ENCODE peak calls at places on chromosomes 4 and X, in seven cellular contexts. V is IMR-90, S is GM23338, N is sigmoid colon, P is left ventricle myocardium inferior, T is tibial artery, Z is colonic mucosa. C is an unnamed sample.

GRCh38 chr4:125243835-125244397 is 70.8 kb upstream of the FAT4 start:
- DNase-seq in V (peak; percentile 12), S (peak; percentile 8), N (no peak), P (no peak), T (no peak), Z (no peak), C (no peak)

GRCh38 chr4:168071304-168071703 is 21.0 kb upstream of the ANXA10 start:
- DNase-seq in V (no peak), S (no peak), N (no peak), P (no peak), T (no peak), Z (no peak), C (no peak)

GRCh38 chr4:156968479-156968984 is 3.1 kb downstream of the PDGFC start:
- DNase-seq in V (peak; percentile 85), S (peak; percentile 85), N (peak; percentile 82), P (peak; percentile 36), T (peak; percentile 79), Z (peak; percentile 82), C (peak; percentile 68)

GRCh38 chr4:147340111-147340510 is 140.8 kb upstream of the EDNRA start:
- DNase-seq in V (peak; percentile 89), S (no peak), N (no peak), P (no peak), T (no peak), Z (no peak), C (no peak)

GRCh38 chr4:35934370-35934981 is 309.8 kb downstream of the ARAP2 start:
- DNase-seq in V (peak; percentile 1), S (peak; percentile 65), N (no peak), P (no peak), T (no peak), Z (no peak), C (no peak)

GRCh38 chr4:4368821-4369580 is 17.9 kb upstream of the NSG1 start:
- DNase-seq in V (no peak), S (no peak), N (no peak), P (no peak), T (no peak), Z (no peak), C (no peak)

GRCh38 chr4:177464026-177464425 is 21.8 kb upstream of the AGA start:
- DNase-seq in V (peak; percentile 44), S (no peak), N (no peak), P (no peak), T (no peak), Z (no peak), C (no peak)

GRCh38 chrX:78105944-78106650 is 2.0 kb downstream of the PGK1 start:
- DNase-seq in V (no peak), S (no peak), N (no peak), P (no peak), T (no peak), Z (peak; percentile 20), C (no peak)

GRCh38 chrX:81257817-81258216 is 55.9 kb downstream of the SH3BGRL start:
- DNase-seq in V (no peak), S (no peak), N (no peak), P (no peak), T (no peak), Z (no peak), C (no peak)

GRCh38 chr4:140061194-140061593 is 92.8 kb downstream of the MAML3 start:
- DNase-seq in V (peak; percentile 79), S (no peak), N (no peak), P (no peak), T (no peak), Z (no peak), C (peak; percentile 41)

GRCh38 chr4:150817017-150817416 is 198.1 kb downstream of the LRBA start:
- DNase-seq in V (no peak), S (no peak), N (no peak), P (no peak), T (no peak), Z (no peak), C (no peak)

GRCh38 chr4:139386421-139386820 is 67.5 kb upstream of the RAB33B start:
- DNase-seq in V (no peak), S (no peak), N (no peak), P (no peak), T (no peak), Z (no peak), C (no peak)

GRCh38 chr4:185004562-185005208 is 13.6 kb upstream of the HELT start:
- DNase-seq in V (no peak), S (peak; percentile 75), N (peak; percentile 73), P (peak; percentile 27), T (peak; percentile 55), Z (peak; percentile 23), C (no peak)

GRCh38 chr4:143202824-143203223 is 18.1 kb downstream of the USP38 start:
- DNase-seq in V (no peak), S (no peak), N (no peak), P (no peak), T (no peak), Z (no peak), C (no peak)

GRCh38 chr4:181674315-181674714 is 568.9 kb upstream of the TENM3 start:
- DNase-seq in V (peak; percentile 62), S (no peak), N (no peak), P (no peak), T (no peak), Z (no peak), C (no peak)

GRCh38 chr4:148081745-148082144 is 349.9 kb downstream of the ARHGAP10 start:
- DNase-seq in V (no peak), S (no peak), N (no peak), P (no peak), T (no peak), Z (no peak), C (no peak)

GRCh38 chr4:70747874-70748273 is 26.1 kb downstream of the RUFY3 start:
- DNase-seq in V (peak; percentile 81), S (no peak), N (no peak), P (no peak), T (no peak), Z (no peak), C (no peak)

GRCh38 chr4:30828290-30828926 is 108.2 kb downstream of the PCDH7 start:
- DNase-seq in V (peak; percentile 18), S (no peak), N (no peak), P (no peak), T (no peak), Z (no peak), C (no peak)
- H3K4me1 ChIP-seq in V (no peaks in the 10 kb centered on the region), S (peaks cover 5% of the 10 kb centered on the region), N (no peaks in the 10 kb centered on the region), P (peaks cover 11% of the 10 kb centered on the region), T (peaks cover 10% of the 10 kb centered on the region), Z (no peaks in the 10 kb centered on the region), C (no peaks in the 10 kb centered on the region)

DNA sequence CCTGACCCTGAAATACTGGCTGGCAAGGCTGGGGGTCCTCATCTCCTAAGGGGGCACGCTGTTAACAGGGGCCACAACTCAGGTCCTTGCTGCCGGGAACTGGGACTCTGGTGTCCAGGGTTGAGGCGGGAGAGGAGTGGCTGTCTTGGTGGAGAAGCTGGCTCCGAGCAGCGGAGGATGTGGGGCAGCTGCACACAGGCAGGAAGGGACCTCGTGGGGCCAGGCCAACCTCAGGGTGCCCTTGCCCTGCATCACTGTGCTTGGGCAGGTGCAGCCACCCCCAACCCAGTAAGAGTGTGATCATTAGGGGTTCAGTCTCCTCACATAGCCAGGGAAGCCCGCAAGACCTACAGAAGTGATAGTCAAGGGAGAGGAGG is 12.6 kb upstream of the PDE6B start:
- DNase-seq in V (no peak), S (no peak), N (no peak), P (peak; percentile 9), T (peak; percentile 35), Z (no peak), C (no peak)
- H3K36me3 ChIP-seq in V (no peaks in the 10 kb centered on the region), S (no peaks in the 10 kb centered on the region), N (no peaks in the 10 kb centered on the region), P (no peaks in the 10 kb centered on the region), T (no peaks in the 10 kb centered on the region), Z (no peaks in the 10 kb centered on the region), C (no peaks in the 10 kb centered on the region)

GRCh38 chr4:118968006-118968405 is 79.4 kb downstream of the SYNPO2 start:
- DNase-seq in V (peak; percentile 87), S (peak; percentile 86), N (peak; percentile 89), P (no peak), T (peak; percentile 89), Z (peak; percentile 56), C (no peak)

GRCh38 chr4:118968813-118969212 is 80.2 kb downstream of the SYNPO2 start:
- DNase-seq in V (no peak), S (no peak), N (no peak), P (no peak), T (no peak), Z (no peak), C (no peak)

GRCh38 chr4:118967393-118967792 is 78.7 kb downstream of the SYNPO2 start:
- DNase-seq in V (peak; percentile 81), S (no peak), N (peak; percentile 62), P (no peak), T (no peak), Z (no peak), C (no peak)

GRCh38 chr4:118972167-118972566 is 83.5 kb downstream of the SYNPO2 start:
- DNase-seq in V (no peak), S (no peak), N (no peak), P (no peak), T (no peak), Z (no peak), C (no peak)

GRCh38 chr4:118969359-118969758 is 80.7 kb downstream of the SYNPO2 start:
- DNase-seq in V (peak; percentile 82), S (peak; percentile 56), N (peak; percentile 90), P (peak; percentile 51), T (peak; percentile 90), Z (peak; percentile 44), C (no peak)
- TF ChIP-seq CTCF in V (peak; percentile 86), S (peak; percentile 88), N (no peak), P (peak; percentile 72), T (peak; percentile 72), Z (peak; percentile 52), C (peak; percentile 36)

GRCh38 chrX:110316351-110317078 is 1.4 kb downstream of the AMMECR1 start:
- DNase-seq in V (no peak), S (no peak), N (no peak), P (no peak), T (no peak), Z (no peak), C (no peak)
- H3K4me1 ChIP-seq in V (no peaks in the 10 kb centered on the region), S (peaks cover 61% of the 10 kb centered on the region), N (no peaks in the 10 kb centered on the region), P (peaks cover 15% of the 10 kb centered on the region), T (no peaks in the 10 kb centered on the region), Z (no peaks in the 10 kb centered on the region), C (peaks cover 15% of the 10 kb centered on the region)

GRCh38 chr4:37635155-37635554 is 51.0 kb downstream of the RELL1 start:
- DNase-seq in V (no peak), S (no peak), N (no peak), P (no peak), T (no peak), Z (no peak), C (no peak)

GRCh38 chr4:37631551-37631950 is 54.6 kb downstream of the RELL1 start:
- DNase-seq in V (peak; percentile 46), S (no peak), N (peak; percentile 84), P (peak; percentile 62), T (no peak), Z (no peak), C (no peak)

GRCh38 chr4:37632836-37633235 is 53.3 kb downstream of the RELL1 start:
- DNase-seq in V (no peak), S (no peak), N (no peak), P (no peak), T (no peak), Z (no peak), C (no peak)

GRCh38 chr4:37629713-37630112 is 56.5 kb downstream of the RELL1 start:
- DNase-seq in V (no peak), S (no peak), N (no peak), P (no peak), T (no peak), Z (no peak), C (no peak)

GRCh38 chr4:37634180-37634579 is 52.0 kb downstream of the RELL1 start:
- DNase-seq in V (no peak), S (no peak), N (no peak), P (no peak), T (no peak), Z (no peak), C (no peak)
- H3K36me3 ChIP-seq in V (peaks cover 24% of the 10 kb centered on the region), S (no peaks in the 10 kb centered on the region), N (no peaks in the 10 kb centered on the region), P (peaks cover 60% of the 10 kb centered on the region), T (peaks cover 13% of the 10 kb centered on the region), Z (peaks cover 9% of the 10 kb centered on the region), C (peaks cover 2% of the 10 kb centered on the region)